ENCODE peak calls at places on chromosome 10, in six cellular contexts. T, A, M, G, J and O are unnamed samples.

GRCh38 chr10:1425886-1426285 is 311.4 kb downstream of the ADARB2 start:
- DNase-seq in M (no peak), G (no peak), A (no peak), J (no peak), T (no peak), O (peak)

GRCh38 chr10:102776779-102777417 is 33.1 kb downstream of the WBP1L start:
- DNase-seq in J (peak), M (peak), T (peak), G (peak), A (peak), O (no peak)

GRCh38 chr10:24417053-24417452 is 208.1 kb downstream of the KIAA1217 start:
- DNase-seq in G (no peak), A (no peak), J (no peak), M (no peak), T (no peak), O (no peak)

GRCh38 chr10:111316607-111317006 is 239.8 kb downstream of the ADRA2A start:
- DNase-seq in M (no peak), T (no peak), G (no peak), J (no peak), A (no peak), O (no peak)

GRCh38 chr10:4647138-4647785 is 178.7 kb upstream of the AKR1E2 start:
- DNase-seq in A (no peak), G (no peak), M (no peak), J (no peak), T (no peak), O (no peak)

GRCh38 chr10:122998934-122999333 is 9.7 kb downstream of the IKZF5 start:
- DNase-seq in G (no peak), J (no peak), M (no peak), A (no peak), T (no peak), O (no peak)

GRCh38 chr10:52879651-52880050 is 107.1 kb upstream of the MBL2 start:
- DNase-seq in A (no peak), M (no peak), J (no peak), T (no peak), G (no peak), O (no peak)

GRCh38 chr10:34029455-34029854 is 695.0 kb upstream of the NRP1 start:
- DNase-seq in G (no peak), A (no peak), T (no peak), M (no peak), J (no peak), O (no peak)

GRCh38 chr10:86102031-86102430 is 264.6 kb downstream of the GRID1 start:
- DNase-seq in M (no peak), J (no peak), A (no peak), G (no peak), T (no peak), O (no peak)

GRCh38 chr10:70672993-70673928 is 955 bp downstream of the ADAMTS14 start:
- DNase-seq in G (no peak), T (no peak), J (peak), M (no peak), A (no peak), O (peak)

GRCh38 chr10:124105594-124105993 is 12.2 kb upstream of the CHST15 start:
- DNase-seq in G (no peak), M (no peak), T (peak), J (no peak), A (no peak), O (no peak)

GRCh38 chr10:5534051-5534821 is 9.5 kb downstream of the CALML3 start:
- DNase-seq in J (no peak), A (no peak), M (peak), G (peak), T (no peak), O (no peak)

GRCh38 chr10:83862723-83863122 is 276.6 kb upstream of the GHITM start:
- DNase-seq in J (no peak), A (no peak), M (no peak), T (no peak), G (no peak), O (no peak)

GRCh38 chr10:59214160-59214559 is 37.7 kb downstream of the PHYHIPL start:
- DNase-seq in M (no peak), A (no peak), G (no peak), T (no peak), J (no peak), O (no peak)

GRCh38 chr10:11091517-11092102 is 73.9 kb downstream of the CELF2 start:
- DNase-seq in G (no peak), J (no peak), M (no peak), T (no peak), A (no peak), O (no peak)

GRCh38 chr10:69425513-69426298 is 9.0 kb upstream of the TACR2 start:
- DNase-seq in J (no peak), G (no peak), A (no peak), M (no peak), T (peak), O (no peak)

GRCh38 chr10:36362257-36362656 is 720.2 kb upstream of the FZD8 start:
- DNase-seq in T (no peak), A (no peak), J (no peak), M (no peak), G (no peak), O (no peak)

GRCh38 chr10:25231751-25232150 is 57.0 kb downstream of the GPR158 start:
- DNase-seq in J (no peak), A (no peak), M (no peak), G (no peak), T (no peak), O (no peak)

GRCh38 chr10:98374176-98374969 is 40.6 kb downstream of the PYROXD2 start:
- DNase-seq in G (no peak), T (no peak), M (no peak), J (peak), A (no peak), O (no peak)

GRCh38 chr10:113961261-113961938 is 82.3 kb upstream of the ADRB1 start:
- DNase-seq in A (no peak), T (peak), G (no peak), M (no peak), J (no peak), O (peak)

GRCh38 chr10:50469778-50470193 is 154.0 kb downstream of the SGMS1 start:
- DNase-seq in G (no peak), M (no peak), A (no peak), T (no peak), J (no peak), O (no peak)

GRCh38 chr10:72336259-72337038 is 18.3 kb downstream of the DNAJB12 start:
- DNase-seq in G (no peak), J (no peak), A (no peak), T (no peak), M (peak), O (no peak)

GRCh38 chr10:114271779-114272167 is 32.7 kb downstream of the VWA2 start:
- DNase-seq in M (no peak), T (no peak), G (no peak), J (peak), A (no peak), O (no peak)

DNA sequence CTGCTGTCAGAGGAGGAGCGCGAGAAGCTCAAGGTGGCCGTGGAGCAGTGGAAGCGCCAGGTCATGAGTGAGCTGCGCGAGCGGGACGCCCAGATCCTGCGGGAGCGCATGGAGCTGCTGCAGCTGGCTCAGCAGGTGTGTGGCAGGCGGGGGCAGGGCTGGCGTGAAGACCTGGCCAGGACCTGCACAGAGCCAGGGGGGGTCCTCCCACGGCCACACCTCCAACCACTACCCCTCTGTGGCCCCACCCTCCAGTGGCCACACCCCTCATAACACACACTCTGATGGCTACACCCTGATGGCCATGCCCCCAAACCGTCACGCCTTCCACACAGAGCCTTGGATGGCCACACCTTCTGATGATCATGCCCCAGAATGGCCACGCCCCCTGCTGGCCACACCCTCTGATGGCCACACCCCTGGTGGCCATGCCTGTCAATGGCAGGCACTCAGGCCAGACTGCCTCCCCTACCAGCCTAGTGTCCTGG is 23.4 kb upstream of the DPYSL4 start:
- DNase-seq in M (peak), A (peak), T (no peak), G (no peak), J (no peak), O (peak)
- TF ChIP-seq CTCF in M (no peak), A (no peak), T (peak), G (peak), J (peak), O (no peak)

DNA sequence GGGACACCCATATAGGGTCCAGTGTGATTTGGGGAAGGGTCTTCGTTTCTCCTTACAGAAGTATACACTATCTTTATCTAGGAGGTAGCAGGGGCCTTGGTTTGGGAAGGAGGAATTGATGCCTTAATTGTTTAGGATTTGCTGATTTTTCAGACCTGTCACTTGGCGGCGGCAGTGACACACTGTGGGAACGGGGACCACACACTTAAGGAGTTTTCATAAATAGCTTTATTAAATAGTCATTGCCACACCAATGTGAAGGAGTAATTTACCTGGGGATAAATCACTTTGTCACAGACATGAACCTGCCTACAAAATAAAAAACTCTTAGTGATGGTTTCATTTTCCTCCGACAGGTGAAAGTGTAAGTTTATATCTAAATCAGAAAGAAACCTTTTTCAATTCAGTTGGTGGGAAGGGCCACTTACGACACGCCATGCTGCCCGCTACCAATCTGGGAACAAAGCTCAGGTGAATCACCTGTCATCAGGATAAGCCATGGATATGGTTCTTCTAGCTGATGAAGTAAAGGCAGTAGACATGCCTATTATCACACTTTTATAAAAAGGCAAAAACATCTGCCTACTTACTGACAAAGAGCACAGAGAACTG is 12.3 kb upstream of the ENO4 start:
- DNase-seq in T (no peak), G (no peak), J (no peak), A (no peak), M (no peak), O (no peak)
- TF ChIP-seq CTCF in T (no peak), G (no peak), J (peak), A (peak), M (no peak), O (no peak)

GRCh38 chr10:15244635-15245197 is 76.2 kb upstream of the NMT2 start:
- DNase-seq in T (no peak), M (no peak), J (no peak), A (no peak), G (no peak), O (no peak)

GRCh38 chr10:15245530-15245929 is 77.0 kb upstream of the NMT2 start:
- DNase-seq in M (no peak), G (no peak), A (no peak), T (no peak), J (no peak), O (no peak)
- TF ChIP-seq CTCF in M (peak), G (no peak), A (peak), T (peak), J (peak), O (peak)

GRCh38 chr10:79267449-79267848 is 79.8 kb upstream of the PPIF start:
- DNase-seq in J (no peak), G (no peak), M (no peak), A (no peak), T (no peak), O (no peak)
- TF ChIP-seq CTCF in J (no peak), G (no peak), M (peak), A (no peak), T (no peak), O (no peak)